ENCODE peak calls at places on chromosomes 5 and 9, in four cellular contexts. One of them, this sample, is unnamed.

GRCh38 chr9:4111233-4112000 is 188.5 kb downstream of the GLIS3 start:
- DNase-seq in fibroblast of villous mesenchyme: peak; percentile 32
- DNase-seq in cardiac muscle cell: no peak
- DNase-seq in K562: no peak
- DNase-seq in this sample: no peak

GRCh38 chr5:117999939-118000549 is 988.3 kb downstream of the DTWD2 start:
- DNase-seq in fibroblast of villous mesenchyme: peak; percentile 10
- DNase-seq in cardiac muscle cell: no peak
- DNase-seq in K562: no peak
- DNase-seq in this sample: no peak

GRCh38 chr9:10268500-10269485 is 344.0 kb downstream of the PTPRD start:
- DNase-seq in fibroblast of villous mesenchyme: peak; percentile 14
- DNase-seq in cardiac muscle cell: peak; percentile 50
- DNase-seq in K562: no peak
- DNase-seq in this sample: peak; percentile 41

GRCh38 chr5:173772407-173773059 is 115.6 kb upstream of the CPEB4 start:
- DNase-seq in fibroblast of villous mesenchyme: peak; percentile 37
- DNase-seq in cardiac muscle cell: peak; percentile 50
- DNase-seq in K562: no peak
- DNase-seq in this sample: no peak

GRCh38 chr5:1959911-1960581 is 77.3 kb upstream of the IRX4 start:
- DNase-seq in fibroblast of villous mesenchyme: no peak
- DNase-seq in cardiac muscle cell: no peak
- DNase-seq in K562: no peak
- DNase-seq in this sample: no peak

GRCh38 chr5:103127292-103127691 is 7.2 kb downstream of the PPIP5K2 start:
- DNase-seq in fibroblast of villous mesenchyme: no peak
- DNase-seq in cardiac muscle cell: no peak
- DNase-seq in K562: no peak
- DNase-seq in this sample: no peak

GRCh38 chr5:77322406-77322805 is 111.9 kb downstream of the PDE8B start:
- DNase-seq in fibroblast of villous mesenchyme: no peak
- DNase-seq in cardiac muscle cell: no peak
- DNase-seq in K562: no peak
- DNase-seq in this sample: no peak

GRCh38 chr9:36894695-36895310 is 139.3 kb downstream of the PAX5 start:
- DNase-seq in fibroblast of villous mesenchyme: no peak
- DNase-seq in cardiac muscle cell: no peak
- DNase-seq in K562: no peak
- DNase-seq in this sample: no peak

GRCh38 chr5:39547548-39548154 is 122.9 kb upstream of the DAB2 start:
- DNase-seq in fibroblast of villous mesenchyme: peak; percentile 76
- DNase-seq in cardiac muscle cell: peak; percentile 89
- DNase-seq in K562: peak; percentile 37
- DNase-seq in this sample: no peak

GRCh38 chr5:132778129-132778528 is 1.1 kb upstream of the SEPTIN8 start:
- DNase-seq in fibroblast of villous mesenchyme: no peak
- DNase-seq in cardiac muscle cell: no peak
- DNase-seq in K562: no peak
- DNase-seq in this sample: no peak
- H3K4me3 ChIP-seq in fibroblast of villous mesenchyme: peak overlapping the region; percentile 77
- H3K4me3 ChIP-seq in cardiac muscle cell: no peak overlapping the region
- H3K4me3 ChIP-seq in K562: peak overlapping the region; percentile 58
- H3K4me3 ChIP-seq in this sample: no peak overlapping the region

GRCh38 chr5:73448072-73448432 is 525 bp downstream of the FOXD1 start:
- DNase-seq in fibroblast of villous mesenchyme: no peak
- DNase-seq in cardiac muscle cell: no peak
- DNase-seq in K562: peak; percentile 49
- DNase-seq in this sample: no peak
- H3K4me3 ChIP-seq in fibroblast of villous mesenchyme: peak overlapping the region; percentile 55
- H3K4me3 ChIP-seq in cardiac muscle cell: peak overlapping the region; percentile 28
- H3K4me3 ChIP-seq in K562: peak overlapping the region; percentile 39
- H3K4me3 ChIP-seq in this sample: peak overlapping the region; percentile 39

GRCh38 chr5:132408965-132409364 is 39.5 kb downstream of the SLC22A5 start:
- DNase-seq in fibroblast of villous mesenchyme: no peak
- DNase-seq in cardiac muscle cell: no peak
- DNase-seq in K562: no peak
- DNase-seq in this sample: no peak
- H3K4me3 ChIP-seq in fibroblast of villous mesenchyme: no peak overlapping the region
- H3K4me3 ChIP-seq in cardiac muscle cell: no peak overlapping the region
- H3K4me3 ChIP-seq in K562: no peak overlapping the region
- H3K4me3 ChIP-seq in this sample: no peak overlapping the region

GRCh38 chr9:129756191-129756590 is 3.3 kb upstream of the PTGES start:
- DNase-seq in fibroblast of villous mesenchyme: no peak
- DNase-seq in cardiac muscle cell: no peak
- DNase-seq in K562: no peak
- DNase-seq in this sample: no peak

GRCh38 chr9:129751841-129752801 is 721 bp downstream of the PTGES start:
- DNase-seq in fibroblast of villous mesenchyme: peak; percentile 39
- DNase-seq in cardiac muscle cell: no peak
- DNase-seq in K562: no peak
- DNase-seq in this sample: no peak

GRCh38 chr9:129755151-129755550 is 2.3 kb upstream of the PTGES start:
- DNase-seq in fibroblast of villous mesenchyme: no peak
- DNase-seq in cardiac muscle cell: no peak
- DNase-seq in K562: no peak
- DNase-seq in this sample: no peak

GRCh38 chr9:129750010-129750409 is 2.8 kb downstream of the PTGES start:
- DNase-seq in fibroblast of villous mesenchyme: peak; percentile 65
- DNase-seq in cardiac muscle cell: no peak
- DNase-seq in K562: no peak
- DNase-seq in this sample: no peak

DNA sequence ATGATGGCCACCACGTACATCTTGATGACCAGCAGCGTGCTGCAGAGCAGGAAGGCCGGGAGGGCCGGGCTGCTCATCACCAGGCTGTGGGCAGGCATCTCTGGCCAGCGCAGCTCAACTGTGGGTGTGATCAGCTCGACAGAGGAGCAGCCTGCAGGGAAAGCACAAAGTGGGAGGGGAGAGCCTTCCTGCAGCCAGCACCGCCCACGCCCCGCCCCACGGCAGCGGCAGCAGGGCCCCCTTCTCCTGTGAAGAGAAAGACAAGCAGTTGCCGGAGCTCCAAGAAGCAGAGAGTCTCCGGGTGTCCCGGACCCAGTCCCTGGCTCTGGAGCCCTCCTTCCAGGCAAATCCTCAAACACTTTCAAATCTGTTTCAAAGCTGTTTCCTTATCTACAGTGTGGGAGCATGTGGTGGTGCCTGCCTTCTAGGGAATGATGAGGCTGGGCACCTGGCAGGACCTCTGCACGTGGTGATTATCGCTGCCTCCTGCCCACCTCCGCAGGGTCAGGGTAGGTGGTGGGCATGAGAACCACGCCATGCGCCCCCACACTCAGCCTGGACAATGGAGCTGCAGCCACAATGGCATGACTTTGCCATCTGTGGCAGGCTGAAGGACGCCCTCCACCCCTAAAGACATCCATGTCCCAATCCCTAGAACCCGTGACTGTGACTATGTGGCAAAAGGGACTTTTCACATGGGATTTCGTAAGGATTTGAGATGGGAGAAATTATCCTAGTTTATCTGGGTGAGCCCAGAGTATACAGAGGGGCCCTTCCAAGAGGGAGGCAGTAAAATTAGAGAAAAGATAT is at the start of gene PTGES:
- DNase-seq in fibroblast of villous mesenchyme: peak; percentile 88
- DNase-seq in cardiac muscle cell: peak; percentile 92
- DNase-seq in K562: peak; percentile 91
- DNase-seq in this sample: no peak
- H3K4me3 ChIP-seq in fibroblast of villous mesenchyme: peak within 1 kb of the TSS; percentile 55
- H3K4me3 ChIP-seq in cardiac muscle cell: no peak within 1 kb of the TSS
- H3K4me3 ChIP-seq in K562: no peak within 1 kb of the TSS
- H3K4me3 ChIP-seq in this sample: no peak within 1 kb of the TSS

DNA sequence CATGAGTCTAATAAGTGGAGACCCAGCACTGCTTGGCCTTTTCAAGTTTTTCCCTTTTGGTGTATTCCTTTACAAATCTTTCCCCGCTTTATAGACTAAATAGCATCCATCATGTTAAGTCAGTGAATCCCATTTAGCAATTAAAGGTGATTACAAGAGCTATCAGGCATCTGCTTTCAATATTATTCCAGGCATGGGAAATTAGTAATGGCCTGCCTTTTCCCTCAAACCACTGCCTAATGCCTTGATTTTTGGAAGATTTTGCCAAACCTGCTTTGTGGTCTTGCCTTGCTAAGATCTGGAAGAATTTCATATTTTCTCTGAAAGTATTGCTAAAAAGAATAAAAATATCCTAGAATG is 102.8 kb upstream of the GNA14 start:
- DNase-seq in fibroblast of villous mesenchyme: no peak
- DNase-seq in cardiac muscle cell: no peak
- DNase-seq in K562: no peak
- DNase-seq in this sample: no peak
- H3K4me3 ChIP-seq in fibroblast of villous mesenchyme: no peak overlapping the region
- H3K4me3 ChIP-seq in cardiac muscle cell: no peak overlapping the region
- H3K4me3 ChIP-seq in K562: no peak overlapping the region
- H3K4me3 ChIP-seq in this sample: no peak overlapping the region

GRCh38 chr9:126482361-126483044 is 131.2 kb upstream of the LMX1B start:
- DNase-seq in fibroblast of villous mesenchyme: peak; percentile 12
- DNase-seq in cardiac muscle cell: peak; percentile 84
- DNase-seq in K562: peak; percentile 36
- DNase-seq in this sample: no peak
- H3K4me3 ChIP-seq in fibroblast of villous mesenchyme: no peak overlapping the region
- H3K4me3 ChIP-seq in cardiac muscle cell: no peak overlapping the region
- H3K4me3 ChIP-seq in K562: no peak overlapping the region
- H3K4me3 ChIP-seq in this sample: peak overlapping the region; percentile 23

GRCh38 chr5:79547429-79547822 is 33.5 kb upstream of the HOMER1 start:
- DNase-seq in fibroblast of villous mesenchyme: no peak
- DNase-seq in cardiac muscle cell: no peak
- DNase-seq in K562: no peak
- DNase-seq in this sample: no peak
- H3K4me3 ChIP-seq in fibroblast of villous mesenchyme: no peak overlapping the region
- H3K4me3 ChIP-seq in cardiac muscle cell: no peak overlapping the region
- H3K4me3 ChIP-seq in K562: no peak overlapping the region
- H3K4me3 ChIP-seq in this sample: no peak overlapping the region

DNA sequence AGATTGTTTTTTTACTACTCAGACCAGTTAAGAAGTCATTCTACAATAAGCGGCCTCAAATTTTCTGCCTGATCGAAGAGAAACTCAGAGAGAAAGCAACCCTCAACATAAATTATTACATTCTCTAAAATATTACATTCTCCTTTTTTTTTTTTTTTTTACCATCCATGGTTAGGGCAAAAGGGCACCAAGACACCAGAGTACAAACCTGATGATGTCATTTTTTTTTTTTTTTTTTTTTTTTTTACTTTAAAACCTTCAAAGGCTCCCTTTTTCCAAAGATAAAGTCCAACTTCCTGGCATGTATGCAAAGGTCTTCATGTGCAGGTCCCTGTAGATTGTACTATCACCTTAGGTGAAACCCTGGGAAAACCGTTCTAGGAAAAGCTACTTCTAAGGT is 104.4 kb downstream of the SSBP2 start:
- DNase-seq in fibroblast of villous mesenchyme: no peak
- DNase-seq in cardiac muscle cell: no peak
- DNase-seq in K562: no peak
- DNase-seq in this sample: no peak
- H3K4me3 ChIP-seq in fibroblast of villous mesenchyme: no peak overlapping the region
- H3K4me3 ChIP-seq in cardiac muscle cell: no peak overlapping the region
- H3K4me3 ChIP-seq in K562: no peak overlapping the region
- H3K4me3 ChIP-seq in this sample: no peak overlapping the region

GRCh38 chr5:140674211-140674610 is 835 bp upstream of the DND1 start:
- DNase-seq in fibroblast of villous mesenchyme: no peak
- DNase-seq in cardiac muscle cell: no peak
- DNase-seq in K562: no peak
- DNase-seq in this sample: no peak

GRCh38 chr5:140673187-140673976 is at the start of gene DND1:
- DNase-seq in fibroblast of villous mesenchyme: no peak
- DNase-seq in cardiac muscle cell: no peak
- DNase-seq in K562: peak; percentile 62
- DNase-seq in this sample: no peak

GRCh38 chr5:140671472-140672210 is 1.7 kb downstream of the DND1 start:
- DNase-seq in fibroblast of villous mesenchyme: no peak
- DNase-seq in cardiac muscle cell: no peak
- DNase-seq in K562: no peak
- DNase-seq in this sample: no peak

GRCh38 chr5:140674629-140675028 is 1.3 kb upstream of the DND1 start:
- DNase-seq in fibroblast of villous mesenchyme: no peak
- DNase-seq in cardiac muscle cell: no peak
- DNase-seq in K562: no peak
- DNase-seq in this sample: no peak

GRCh38 chr5:140672455-140673186 is 755 bp downstream of the DND1 start:
- DNase-seq in fibroblast of villous mesenchyme: peak; percentile 50
- DNase-seq in cardiac muscle cell: peak; percentile 51
- DNase-seq in K562: no peak
- DNase-seq in this sample: no peak
- H3K4me3 ChIP-seq in fibroblast of villous mesenchyme: no peak overlapping the region
- H3K4me3 ChIP-seq in cardiac muscle cell: no peak overlapping the region
- H3K4me3 ChIP-seq in K562: no peak overlapping the region
- H3K4me3 ChIP-seq in this sample: no peak overlapping the region

GRCh38 chr5:159128070-159128507 is 28.4 kb upstream of the EBF1 start:
- DNase-seq in fibroblast of villous mesenchyme: no peak
- DNase-seq in cardiac muscle cell: no peak
- DNase-seq in K562: peak; percentile 22
- DNase-seq in this sample: no peak

GRCh38 chr5:159132429-159133040 is 32.8 kb upstream of the EBF1 start:
- DNase-seq in fibroblast of villous mesenchyme: peak; percentile 56
- DNase-seq in cardiac muscle cell: no peak
- DNase-seq in K562: no peak
- DNase-seq in this sample: no peak

GRCh38 chr5:159135896-159136531 is 36.3 kb upstream of the EBF1 start:
- DNase-seq in fibroblast of villous mesenchyme: peak; percentile 34
- DNase-seq in cardiac muscle cell: peak; percentile 30
- DNase-seq in K562: no peak
- DNase-seq in this sample: no peak

DNA sequence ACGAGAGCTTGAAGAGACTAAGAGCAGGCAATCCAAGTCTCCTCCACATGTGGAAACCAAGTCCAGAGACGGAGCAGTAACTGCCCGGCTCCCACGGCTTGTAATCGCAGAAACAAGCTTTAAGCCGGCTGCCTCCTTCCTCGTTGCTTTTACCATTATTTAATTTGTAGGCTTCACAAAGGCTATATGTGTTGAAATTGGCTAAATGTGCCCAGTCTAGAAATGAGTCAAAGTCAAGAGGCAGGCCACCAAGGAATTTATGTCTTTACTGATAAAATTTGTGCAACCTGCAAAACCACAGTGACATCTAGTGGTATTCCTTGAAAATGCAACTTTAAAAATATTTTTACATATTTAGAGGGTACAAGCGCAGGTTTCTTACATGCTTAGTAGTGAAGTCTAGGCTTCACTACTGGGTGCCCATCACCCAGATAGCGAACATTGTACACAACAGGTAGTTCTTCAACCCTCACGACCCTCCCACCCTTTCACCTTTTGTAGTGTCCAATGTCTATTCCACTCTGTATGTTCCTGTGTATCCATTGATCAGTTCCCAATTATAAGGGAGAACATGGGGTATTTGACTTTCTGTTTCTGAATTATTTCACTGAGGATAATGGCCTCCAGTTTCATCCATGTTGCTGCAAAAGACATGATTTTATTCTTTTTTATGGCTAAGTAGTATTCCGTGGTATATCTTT is 33.5 kb upstream of the EBF1 start:
- DNase-seq in fibroblast of villous mesenchyme: peak; percentile 84
- DNase-seq in cardiac muscle cell: peak; percentile 93
- DNase-seq in K562: peak; percentile 22
- DNase-seq in this sample: no peak
- H3K4me3 ChIP-seq in fibroblast of villous mesenchyme: peak overlapping the region; percentile 14
- H3K4me3 ChIP-seq in cardiac muscle cell: no peak overlapping the region
- H3K4me3 ChIP-seq in K562: no peak overlapping the region
- H3K4me3 ChIP-seq in this sample: no peak overlapping the region